ENCODE peak calls at places on chromosomes 13 and 19, in six cellular contexts. H, M, E, C, F and N are unnamed samples.

GRCh38 chr19:5128251-5128931 is 159.5 kb downstream of the KDM4B start:
- DNase-seq in M (no peak), H (no peak), E (peak), F (no peak), C (peak), N (no peak)

GRCh38 chr13:19927117-19927734 is 31.3 kb upstream of the ZMYM2 start:
- DNase-seq in M (peak), C (no peak), E (peak), F (peak), H (peak), N (no peak)

GRCh38 chr13:111202745-111203144 is 87.6 kb downstream of the ARHGEF7 start:
- DNase-seq in M (no peak), C (no peak), F (no peak), E (peak), H (no peak), N (no peak)

GRCh38 chr19:1248454-1249297 is at the start of gene MIDN:
- DNase-seq in E (peak), M (no peak), F (peak), C (peak), H (peak), N (peak)

GRCh38 chr19:9917322-9917721 is 19.0 kb downstream of the OLFM2 start:
- DNase-seq in C (no peak), E (peak), M (no peak), F (no peak), H (no peak), N (no peak)

GRCh38 chr19:11737964-11738745 is 591 bp downstream of the ZNF823 start:
- DNase-seq in M (no peak), E (peak), C (peak), H (no peak), F (peak), N (peak)

GRCh38 chr19:54388803-54389144 is 24.0 kb upstream of the LAIR1 start:
- DNase-seq in M (no peak), C (no peak), E (no peak), H (no peak), F (no peak), N (no peak)

GRCh38 chr19:2260341-2260751 is 4.1 kb upstream of the JSRP1 start:
- DNase-seq in C (no peak), E (peak), M (no peak), H (no peak), F (no peak), N (no peak)

GRCh38 chr19:19381007-19381926 is 24.2 kb upstream of the GATAD2A start:
- DNase-seq in F (no peak), E (no peak), H (no peak), M (no peak), C (no peak), N (no peak)

GRCh38 chr19:17949956-17950309 is 17.0 kb upstream of the KCNN1 start:
- DNase-seq in M (no peak), H (no peak), C (no peak), E (no peak), F (no peak), N (no peak)

GRCh38 chr13:32443111-32443510 is 15.2 kb upstream of the N4BP2L1 start:
- DNase-seq in M (no peak), E (peak), F (peak), C (no peak), H (no peak), N (no peak)

GRCh38 chr13:40235160-40235796 is 431.2 kb downstream of the FOXO1 start:
- DNase-seq in M (no peak), E (peak), F (no peak), C (no peak), H (no peak), N (no peak)

GRCh38 chr13:77915676-77916075 is 3.0 kb downstream of the EDNRB start:
- DNase-seq in E (no peak), M (no peak), C (no peak), F (no peak), H (no peak), N (no peak)

GRCh38 chr13:34020388-34020787 is 202.4 kb downstream of the RFC3 start:
- DNase-seq in H (no peak), M (no peak), E (no peak), C (no peak), F (no peak), N (no peak)

GRCh38 chr13:35978607-35979316 is 152.4 kb downstream of the DCLK1 start:
- DNase-seq in F (peak), C (no peak), E (peak), M (peak), H (peak), N (no peak)

GRCh38 chr19:15915109-15915508 is 17.2 kb upstream of the CYP4F2 start:
- DNase-seq in C (no peak), E (no peak), F (no peak), M (no peak), H (no peak), N (no peak)

GRCh38 chr13:63541336-63541735 is 2125.7 kb upstream of the PCDH20 start:
- DNase-seq in H (no peak), M (no peak), E (no peak), C (no peak), F (no peak), N (no peak)

GRCh38 chr13:76795701-76796695 is 90.2 kb downstream of the KCTD12 start:
- DNase-seq in M (no peak), F (no peak), H (peak), E (no peak), C (no peak), N (no peak)

GRCh38 chr13:97911311-97912138 is 42.0 kb upstream of the IPO5 start:
- DNase-seq in H (no peak), F (peak), E (peak), C (no peak), M (peak), N (no peak)

GRCh38 chr19:4980087-4980486 is 11.2 kb downstream of the KDM4B start:
- DNase-seq in H (no peak), C (no peak), E (peak), F (peak), M (no peak), N (no peak)

GRCh38 chr19:7263521-7263920 is 30.7 kb downstream of the INSR start:
- DNase-seq in C (no peak), M (no peak), E (no peak), H (no peak), F (no peak), N (no peak)

GRCh38 chr19:38686530-38686888 is 39.1 kb downstream of the ACTN4 start:
- DNase-seq in E (no peak), H (no peak), C (no peak), F (no peak), M (no peak), N (no peak)

GRCh38 chr19:42412223-42412622 is 15.0 kb downstream of the LIPE start:
- DNase-seq in C (no peak), M (no peak), H (no peak), E (no peak), F (no peak), N (no peak)

GRCh38 chr19:44687898-44688297 is 11.1 kb upstream of the CEACAM16 start:
- DNase-seq in C (no peak), H (no peak), F (no peak), M (no peak), E (no peak), N (no peak)

GRCh38 chr19:49690656-49691242 is at the start of gene CPT1C:
- DNase-seq in C (peak), H (peak), F (no peak), E (peak), M (no peak), N (no peak)

GRCh38 chr19:5152767-5153532 is 184.0 kb downstream of the KDM4B start:
- DNase-seq in F (no peak), C (no peak), H (no peak), M (no peak), E (no peak), N (no peak)

GRCh38 chr19:2235396-2236284 is 489 bp downstream of the PLEKHJ1 start:
- DNase-seq in C (no peak), M (no peak), H (peak), E (peak), F (no peak), N (no peak)

GRCh38 chr13:114068723-114069322 is 63.6 kb downstream of the RASA3 start:
- DNase-seq in F (no peak), H (no peak), E (peak), C (peak), M (no peak), N (peak)

GRCh38 chr13:100214886-100215285 is 126.0 kb downstream of the PCCA start:
- DNase-seq in C (no peak), E (peak), F (no peak), M (no peak), H (no peak), N (no peak)

GRCh38 chr19:46608178-46608577 is 7.0 kb downstream of the CALM3 start:
- DNase-seq in C (no peak), F (no peak), M (no peak), E (no peak), H (no peak), N (no peak)

GRCh38 chr19:13150919-13151604 is 851 bp downstream of the IER2 start:
- DNase-seq in M (no peak), C (no peak), E (peak), H (no peak), F (no peak), N (no peak)

GRCh38 chr13:32362574-32362973 is 47.3 kb downstream of the BRCA2 start:
- DNase-seq in M (no peak), E (no peak), H (no peak), F (peak), C (no peak), N (no peak)